ENCODE peak calls at places on chromosomes 16 and 17, in seven cellular contexts. One of them, this sample, is unnamed.

GRCh38 chr17:10516638-10517037 is 1.7 kb downstream of the MYH1 start:
- DNase-seq in endodermal cell: no peak
- DNase-seq in cardiac muscle cell: no peak
- DNase-seq in Peyer's patch: no peak
- DNase-seq in K562: no peak
- DNase-seq in CD4-positive, alpha-beta memory T cell: no peak
- DNase-seq in A673: no peak
- DNase-seq in this sample: no peak

GRCh38 chr16:194516-194915 is 14.3 kb downstream of the HBQ1 start:
- DNase-seq in A673: no peak
- DNase-seq in CD4-positive, alpha-beta memory T cell: no peak
- DNase-seq in K562: no peak
- DNase-seq in endodermal cell: no peak
- DNase-seq in Peyer's patch: no peak
- DNase-seq in cardiac muscle cell: peak; percentile 34
- DNase-seq in this sample: no peak

GRCh38 chr17:62189377-62189776 is 124.3 kb upstream of the MED13 start:
- DNase-seq in endodermal cell: no peak
- DNase-seq in K562: no peak
- DNase-seq in Peyer's patch: no peak
- DNase-seq in CD4-positive, alpha-beta memory T cell: no peak
- DNase-seq in A673: no peak
- DNase-seq in cardiac muscle cell: no peak
- DNase-seq in this sample: peak; percentile 46

GRCh38 chr16:48201515-48202201 is 42.4 kb upstream of the LONP2 start:
- DNase-seq in cardiac muscle cell: no peak
- DNase-seq in A673: no peak
- DNase-seq in CD4-positive, alpha-beta memory T cell: no peak
- DNase-seq in endodermal cell: no peak
- DNase-seq in K562: no peak
- DNase-seq in Peyer's patch: no peak
- DNase-seq in this sample: no peak

GRCh38 chr17:48003686-48004120 is 32.8 kb downstream of the CDK5RAP3 start:
- DNase-seq in cardiac muscle cell: no peak
- DNase-seq in CD4-positive, alpha-beta memory T cell: no peak
- DNase-seq in A673: peak; percentile 86
- DNase-seq in K562: no peak
- DNase-seq in endodermal cell: peak; percentile 80
- DNase-seq in Peyer's patch: no peak
- DNase-seq in this sample: peak; percentile 58

GRCh38 chr17:71790791-71791190 is 330.0 kb upstream of the SOX9 start:
- DNase-seq in endodermal cell: no peak
- DNase-seq in A673: no peak
- DNase-seq in Peyer's patch: no peak
- DNase-seq in K562: no peak
- DNase-seq in CD4-positive, alpha-beta memory T cell: no peak
- DNase-seq in cardiac muscle cell: no peak
- DNase-seq in this sample: no peak

GRCh38 chr16:3650631-3651265 is 3.7 kb upstream of the DNASE1 start:
- DNase-seq in K562: no peak
- DNase-seq in cardiac muscle cell: no peak
- DNase-seq in CD4-positive, alpha-beta memory T cell: no peak
- DNase-seq in Peyer's patch: peak; percentile 36
- DNase-seq in endodermal cell: no peak
- DNase-seq in A673: no peak
- DNase-seq in this sample: no peak

GRCh38 chr17:43517615-43518386 is 28.3 kb downstream of the ETV4 start:
- DNase-seq in cardiac muscle cell: peak; percentile 63
- DNase-seq in K562: no peak
- DNase-seq in A673: no peak
- DNase-seq in endodermal cell: no peak
- DNase-seq in CD4-positive, alpha-beta memory T cell: no peak
- DNase-seq in Peyer's patch: no peak
- DNase-seq in this sample: no peak

GRCh38 chr17:73533127-73533526 is 111.1 kb downstream of the SDK2 start:
- DNase-seq in endodermal cell: no peak
- DNase-seq in Peyer's patch: no peak
- DNase-seq in cardiac muscle cell: no peak
- DNase-seq in A673: no peak
- DNase-seq in CD4-positive, alpha-beta memory T cell: no peak
- DNase-seq in K562: no peak
- DNase-seq in this sample: no peak

GRCh38 chr16:75550211-75550662 is 5.8 kb downstream of the TMEM231 start:
- DNase-seq in cardiac muscle cell: peak; percentile 38
- DNase-seq in Peyer's patch: peak; percentile 81
- DNase-seq in A673: peak; percentile 61
- DNase-seq in endodermal cell: peak; percentile 89
- DNase-seq in CD4-positive, alpha-beta memory T cell: peak; percentile 55
- DNase-seq in K562: no peak
- DNase-seq in this sample: no peak

GRCh38 chr16:4123617-4124300 is 7.5 kb upstream of the ADCY9 start:
- DNase-seq in K562: no peak
- DNase-seq in cardiac muscle cell: no peak
- DNase-seq in CD4-positive, alpha-beta memory T cell: no peak
- DNase-seq in endodermal cell: no peak
- DNase-seq in Peyer's patch: no peak
- DNase-seq in A673: no peak
- DNase-seq in this sample: no peak

DNA sequence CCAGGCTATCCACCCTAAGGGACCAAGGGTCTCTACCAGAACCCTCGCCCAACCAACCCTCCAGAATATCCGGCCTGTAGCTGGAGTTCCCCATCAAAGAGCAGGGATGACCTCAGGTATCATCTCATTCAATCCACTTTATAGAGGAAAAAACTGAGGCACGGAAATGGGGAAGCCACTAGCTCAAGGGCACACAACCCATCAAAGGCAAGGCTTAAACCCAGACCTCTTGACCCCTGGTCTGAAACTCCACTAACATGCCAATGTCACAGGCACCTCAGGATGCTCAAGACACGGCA is 1.6 kb downstream of the TBC1D10B start:
- DNase-seq in K562: no peak
- DNase-seq in cardiac muscle cell: no peak
- DNase-seq in endodermal cell: no peak
- DNase-seq in Peyer's patch: no peak
- DNase-seq in A673: no peak
- DNase-seq in CD4-positive, alpha-beta memory T cell: no peak
- DNase-seq in this sample: no peak
- H3K27ac ChIP-seq in K562: peak overlapping the region; percentile 72
- H3K27ac ChIP-seq in cardiac muscle cell: peak overlapping the region; percentile 89
- H3K27ac ChIP-seq in endodermal cell: no peak overlapping the region
- H3K27ac ChIP-seq in Peyer's patch: peak overlapping the region; percentile 73
- H3K27ac ChIP-seq in A673: peak overlapping the region; percentile 83
- H3K27ac ChIP-seq in CD4-positive, alpha-beta memory T cell: peak overlapping the region; percentile 72
- H3K27ac ChIP-seq in this sample: no peak overlapping the region

DNA sequence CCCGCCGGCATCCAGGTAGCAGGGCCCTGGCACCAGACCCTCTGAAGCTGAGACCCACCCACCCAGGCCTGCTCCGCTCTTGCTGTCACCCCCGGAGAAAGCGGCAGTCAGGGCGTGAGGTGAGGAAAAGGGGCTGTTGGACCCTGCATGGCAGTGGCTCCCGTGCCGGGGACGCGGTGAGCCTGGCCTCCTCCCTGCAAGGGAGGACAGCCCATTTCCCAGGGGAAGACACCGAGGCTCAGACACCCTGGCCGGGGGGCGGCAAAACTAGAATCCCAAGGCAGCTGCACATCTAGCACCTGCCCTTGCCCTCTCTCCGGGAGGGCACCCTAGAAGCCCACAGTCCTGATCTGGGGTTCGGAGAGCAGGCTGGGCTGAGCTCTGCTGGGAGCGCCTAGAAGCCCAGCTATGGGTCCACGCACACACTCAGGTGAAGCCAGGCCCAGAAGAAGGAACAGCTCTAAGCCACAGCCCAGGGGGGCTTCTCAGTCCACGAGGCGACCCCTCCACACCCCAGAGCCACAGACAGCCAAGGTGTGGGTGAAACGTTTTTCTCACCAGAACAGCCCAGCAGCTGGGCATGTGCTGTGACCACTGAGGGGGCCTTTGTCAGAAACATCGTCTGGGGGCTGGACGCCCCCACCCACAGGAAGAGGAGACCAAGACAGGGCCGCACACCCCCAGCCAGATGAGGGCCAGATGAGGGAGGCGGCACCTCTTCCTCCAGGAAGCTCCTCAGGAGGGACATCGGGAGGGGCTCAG is 22.4 kb downstream of the SLC7A5 start:
- DNase-seq in cardiac muscle cell: no peak
- DNase-seq in A673: no peak
- DNase-seq in endodermal cell: no peak
- DNase-seq in K562: no peak
- DNase-seq in Peyer's patch: no peak
- DNase-seq in CD4-positive, alpha-beta memory T cell: no peak
- DNase-seq in this sample: no peak
- H3K36me3 ChIP-seq in cardiac muscle cell: no peaks in the 10 kb centered on the region
- H3K36me3 ChIP-seq in A673: peaks cover 82% of the 10 kb centered on the region
- H3K36me3 ChIP-seq in endodermal cell: peaks cover 97% of the 10 kb centered on the region
- H3K36me3 ChIP-seq in K562: peaks cover 96% of the 10 kb centered on the region
- H3K36me3 ChIP-seq in Peyer's patch: no peaks in the 10 kb centered on the region
- H3K36me3 ChIP-seq in CD4-positive, alpha-beta memory T cell: peaks cover 8% of the 10 kb centered on the region
- H3K36me3 ChIP-seq in this sample: peaks cover 31% of the 10 kb centered on the region

GRCh38 chr17:59683283-59683682 is 23.9 kb downstream of the PTRH2 start:
- DNase-seq in A673: no peak
- DNase-seq in CD4-positive, alpha-beta memory T cell: no peak
- DNase-seq in cardiac muscle cell: no peak
- DNase-seq in endodermal cell: no peak
- DNase-seq in K562: no peak
- DNase-seq in Peyer's patch: no peak
- DNase-seq in this sample: no peak

GRCh38 chr17:59675231-59675630 is 32.0 kb downstream of the PTRH2 start:
- DNase-seq in cardiac muscle cell: no peak
- DNase-seq in K562: no peak
- DNase-seq in endodermal cell: no peak
- DNase-seq in A673: no peak
- DNase-seq in Peyer's patch: no peak
- DNase-seq in CD4-positive, alpha-beta memory T cell: no peak
- DNase-seq in this sample: no peak

GRCh38 chr17:59678946-59679345 is 28.3 kb downstream of the PTRH2 start:
- DNase-seq in CD4-positive, alpha-beta memory T cell: no peak
- DNase-seq in A673: no peak
- DNase-seq in Peyer's patch: no peak
- DNase-seq in cardiac muscle cell: no peak
- DNase-seq in K562: no peak
- DNase-seq in endodermal cell: no peak
- DNase-seq in this sample: no peak

GRCh38 chr17:59684967-59685366 is 22.3 kb downstream of the PTRH2 start:
- DNase-seq in K562: peak; percentile 73
- DNase-seq in endodermal cell: no peak
- DNase-seq in CD4-positive, alpha-beta memory T cell: no peak
- DNase-seq in cardiac muscle cell: no peak
- DNase-seq in A673: no peak
- DNase-seq in Peyer's patch: no peak
- DNase-seq in this sample: no peak

GRCh38 chr17:59680314-59680713 is 26.9 kb downstream of the PTRH2 start:
- DNase-seq in endodermal cell: no peak
- DNase-seq in K562: no peak
- DNase-seq in A673: no peak
- DNase-seq in Peyer's patch: no peak
- DNase-seq in cardiac muscle cell: no peak
- DNase-seq in CD4-positive, alpha-beta memory T cell: no peak
- DNase-seq in this sample: no peak
- H3K27ac ChIP-seq in endodermal cell: no peak overlapping the region
- H3K27ac ChIP-seq in K562: no peak overlapping the region
- H3K27ac ChIP-seq in A673: no peak overlapping the region
- H3K27ac ChIP-seq in Peyer's patch: no peak overlapping the region
- H3K27ac ChIP-seq in cardiac muscle cell: peak overlapping the region; percentile 16
- H3K27ac ChIP-seq in CD4-positive, alpha-beta memory T cell: no peak overlapping the region
- H3K27ac ChIP-seq in this sample: no peak overlapping the region

GRCh38 chr17:76714822-76715461 is 4.2 kb upstream of the MXRA7 start:
- DNase-seq in Peyer's patch: peak; percentile 87
- DNase-seq in cardiac muscle cell: peak; percentile 70
- DNase-seq in endodermal cell: peak; percentile 93
- DNase-seq in A673: peak; percentile 75
- DNase-seq in CD4-positive, alpha-beta memory T cell: peak; percentile 75
- DNase-seq in K562: peak; percentile 56
- DNase-seq in this sample: peak; percentile 75

GRCh38 chr17:76716834-76717205 is 6.1 kb upstream of the MXRA7 start:
- DNase-seq in Peyer's patch: no peak
- DNase-seq in endodermal cell: no peak
- DNase-seq in K562: no peak
- DNase-seq in A673: peak; percentile 66
- DNase-seq in cardiac muscle cell: peak; percentile 98
- DNase-seq in CD4-positive, alpha-beta memory T cell: no peak
- DNase-seq in this sample: no peak

GRCh38 chr17:76714336-76714735 is 3.6 kb upstream of the MXRA7 start:
- DNase-seq in endodermal cell: no peak
- DNase-seq in cardiac muscle cell: no peak
- DNase-seq in CD4-positive, alpha-beta memory T cell: no peak
- DNase-seq in K562: no peak
- DNase-seq in A673: no peak
- DNase-seq in Peyer's patch: no peak
- DNase-seq in this sample: no peak

GRCh38 chr17:76716146-76716833 is 5.5 kb upstream of the MXRA7 start:
- DNase-seq in cardiac muscle cell: peak; percentile 100
- DNase-seq in endodermal cell: no peak
- DNase-seq in K562: peak; percentile 79
- DNase-seq in CD4-positive, alpha-beta memory T cell: peak; percentile 85
- DNase-seq in Peyer's patch: peak; percentile 74
- DNase-seq in A673: peak; percentile 93
- DNase-seq in this sample: no peak

DNA sequence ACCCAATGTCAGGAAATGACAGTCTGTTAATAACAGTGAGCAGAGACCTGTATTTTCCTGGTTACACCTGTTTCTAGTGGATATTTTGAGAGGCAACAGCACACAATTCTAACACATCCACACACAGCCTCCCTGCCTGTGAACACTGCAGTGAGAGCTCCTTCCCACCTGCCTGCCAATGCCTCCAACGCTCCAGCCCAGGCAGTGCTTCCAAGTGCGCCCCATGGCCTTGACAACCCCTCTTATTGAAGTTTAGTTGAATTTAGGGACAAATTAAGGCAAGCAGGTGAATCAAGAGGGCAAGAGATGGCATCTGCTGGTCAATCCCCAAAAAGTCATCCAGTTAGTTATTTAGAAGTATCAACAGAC is 4.7 kb upstream of the MXRA7 start:
- DNase-seq in K562: no peak
- DNase-seq in endodermal cell: no peak
- DNase-seq in Peyer's patch: no peak
- DNase-seq in cardiac muscle cell: no peak
- DNase-seq in CD4-positive, alpha-beta memory T cell: no peak
- DNase-seq in A673: no peak
- DNase-seq in this sample: no peak
- H3K36me3 ChIP-seq in K562: peaks cover 73% of the 10 kb centered on the region
- H3K36me3 ChIP-seq in endodermal cell: peaks cover 65% of the 10 kb centered on the region
- H3K36me3 ChIP-seq in Peyer's patch: no peaks in the 10 kb centered on the region
- H3K36me3 ChIP-seq in cardiac muscle cell: peaks cover 44% of the 10 kb centered on the region
- H3K36me3 ChIP-seq in CD4-positive, alpha-beta memory T cell: peaks cover 54% of the 10 kb centered on the region
- H3K36me3 ChIP-seq in A673: peaks cover 35% of the 10 kb centered on the region
- H3K36me3 ChIP-seq in this sample: peaks cover 57% of the 10 kb centered on the region

DNA sequence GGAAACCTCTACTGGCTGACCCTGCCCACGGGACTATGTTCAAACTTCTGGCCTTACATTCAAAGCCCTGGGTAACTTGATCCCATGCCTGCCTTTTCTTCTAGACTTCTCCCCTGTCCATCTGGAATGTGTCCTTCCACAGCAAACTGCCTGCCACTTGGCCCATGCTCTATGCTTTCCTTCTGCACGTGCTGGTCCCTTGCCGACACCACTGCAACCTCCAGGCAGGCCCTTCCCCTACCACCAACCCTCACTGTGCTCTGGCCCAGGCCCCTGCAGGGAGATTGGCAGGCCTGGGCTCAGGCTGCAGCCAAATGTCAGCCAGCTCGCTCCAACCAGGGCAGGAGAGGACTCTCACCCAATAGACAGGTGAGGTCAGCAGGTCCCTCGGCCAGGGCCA is 11.0 kb downstream of the HSD11B2 start:
- DNase-seq in A673: no peak
- DNase-seq in endodermal cell: no peak
- DNase-seq in CD4-positive, alpha-beta memory T cell: no peak
- DNase-seq in Peyer's patch: no peak
- DNase-seq in cardiac muscle cell: no peak
- DNase-seq in K562: no peak
- DNase-seq in this sample: no peak
- H3K27ac ChIP-seq in A673: no peak overlapping the region
- H3K27ac ChIP-seq in endodermal cell: no peak overlapping the region
- H3K27ac ChIP-seq in CD4-positive, alpha-beta memory T cell: no peak overlapping the region
- H3K27ac ChIP-seq in Peyer's patch: peak overlapping the region; percentile 78
- H3K27ac ChIP-seq in cardiac muscle cell: no peak overlapping the region
- H3K27ac ChIP-seq in K562: no peak overlapping the region
- H3K27ac ChIP-seq in this sample: no peak overlapping the region